ENCODE peak calls at places on chromosomes 12 and 14, in ten cellular contexts. M is epithelial cell of esophagus, N is AG10803, L is GM23338, G is endothelial cell, H is cardiac muscle cell, Z is colonic mucosa, B is mucosa of descending colon, K is heart left ventricle, Y is heart right ventricle. D is an unnamed sample.

GRCh38 chr12:53344824-53345485 is 8.8 kb upstream of the SP7 start:
- DNase-seq in B (peak), Z (peak), H (peak), M (peak), G (peak), Y (peak), L (peak), N (peak), K (peak), D (no peak)

GRCh38 chr14:90368946-90369721 is 27.7 kb upstream of the CALM1 start:
- DNase-seq in G (no peak), B (no peak), Z (peak), K (no peak), Y (no peak), H (no peak), L (no peak), N (peak), M (peak), D (no peak)

GRCh38 chr14:39251547-39251946 is 17.8 kb downstream of the MIA2 start:
- DNase-seq in Y (no peak), H (no peak), K (no peak), Z (no peak), N (no peak), G (no peak), M (no peak), L (no peak), B (no peak), D (no peak)

GRCh38 chr12:80299219-80299618 is 144.8 kb upstream of the PTPRQ start:
- DNase-seq in H (no peak), M (no peak), L (no peak), K (no peak), Z (no peak), N (no peak), Y (no peak), B (no peak), G (no peak), D (no peak)

GRCh38 chr14:32480337-32480736 is 151.2 kb downstream of the AKAP6 start:
- DNase-seq in K (no peak), B (no peak), Y (no peak), H (no peak), Z (no peak), N (peak), L (no peak), G (no peak), M (no peak), D (no peak)

GRCh38 chr12:1908758-1909157 is 9.7 kb downstream of the CACNA2D4 start:
- DNase-seq in Z (no peak), M (no peak), H (no peak), B (no peak), K (no peak), L (no peak), Y (no peak), G (no peak), N (no peak), D (no peak)

GRCh38 chr12:43758247-43758727 is 303 bp downstream of the PUS7L start:
- DNase-seq in G (peak), H (no peak), M (peak), K (peak), N (peak), Z (peak), L (peak), Y (no peak), B (peak), D (no peak)

GRCh38 chr14:81275305-81275950 is 54.7 kb upstream of the GTF2A1 start:
- DNase-seq in B (no peak), Y (peak), G (no peak), H (no peak), M (no peak), K (no peak), N (no peak), Z (no peak), L (no peak), D (no peak)

GRCh38 chr12:10563002-10563401 is 50.4 kb downstream of the MAGOHB start:
- DNase-seq in L (no peak), G (no peak), K (no peak), H (no peak), N (no peak), Y (no peak), M (no peak), B (no peak), Z (no peak), D (no peak)

GRCh38 chr12:23895792-23896218 is 53.7 kb downstream of the SOX5 start:
- DNase-seq in B (no peak), Z (no peak), K (no peak), N (no peak), Y (no peak), L (peak), H (no peak), M (peak), G (peak), D (no peak)

GRCh38 chr12:99271071-99271470 is 376.5 kb upstream of the GARIN6 start:
- DNase-seq in Y (no peak), B (no peak), N (no peak), M (peak), H (no peak), Z (no peak), G (no peak), K (no peak), L (no peak), D (no peak)

GRCh38 chr12:61916856-61917255 is 343.3 kb upstream of the USP15 start:
- DNase-seq in G (no peak), N (no peak), L (peak), B (no peak), H (no peak), Y (no peak), K (no peak), M (peak), Z (no peak), D (no peak)

GRCh38 chr12:93803408-93803807 is 126.2 kb downstream of the CRADD start:
- DNase-seq in H (no peak), B (no peak), L (no peak), Z (no peak), K (no peak), G (no peak), M (peak), N (peak), Y (no peak), D (no peak)

GRCh38 chr12:168201-168600 is 45.8 kb downstream of the SLC6A12 start:
- DNase-seq in M (no peak), B (no peak), H (no peak), L (no peak), K (no peak), G (no peak), Y (no peak), N (no peak), Z (no peak), D (no peak)

GRCh38 chr14:34931206-34931605 is 51.6 kb upstream of the SRP54 start:
- DNase-seq in M (peak), L (peak), G (no peak), N (no peak), H (no peak), Z (peak), K (no peak), B (no peak), Y (no peak), D (no peak)

GRCh38 chr12:52395761-52396434 is 10.2 kb downstream of the KRT82 start:
- DNase-seq in G (peak), L (peak), M (peak), Z (peak), N (peak), B (peak), H (no peak), Y (no peak), K (no peak), D (no peak)

GRCh38 chr12:91618281-91618680 is 435.7 kb upstream of the DCN start:
- DNase-seq in B (no peak), Z (no peak), L (no peak), M (peak), Y (no peak), K (no peak), N (no peak), H (no peak), G (no peak), D (no peak)

GRCh38 chr12:12803186-12803585 is 10.0 kb upstream of the DDX47 start:
- DNase-seq in Y (no peak), M (peak), K (peak), N (peak), Z (peak), G (no peak), H (no peak), L (peak), B (peak), D (no peak)

GRCh38 chr14:47278233-47278842 is 397.1 kb downstream of the MDGA2 start:
- DNase-seq in K (peak), Z (peak), B (peak), L (peak), H (peak), N (no peak), M (peak), Y (no peak), G (peak), D (no peak)

GRCh38 chr14:48560421-48560820 is 885.0 kb upstream of the MDGA2 start:
- DNase-seq in K (no peak), G (no peak), Z (no peak), M (no peak), Y (no peak), L (no peak), N (no peak), H (no peak), B (no peak), D (no peak)

GRCh38 chr14:101809671-101810514 is 48.4 kb downstream of the PPP2R5C start:
- DNase-seq in G (peak), Z (peak), K (peak), Y (peak), N (peak), L (peak), B (peak), M (peak), H (peak), D (no peak)

GRCh38 chr14:22370084-22370847 is 218.8 kb downstream of the DAD1 start:
- DNase-seq in N (peak), K (peak), Y (no peak), H (no peak), Z (no peak), G (no peak), L (no peak), B (no peak), M (peak), D (no peak)

GRCh38 chr14:60222820-60223219 is 26.2 kb upstream of the PPM1A start:
- DNase-seq in K (peak), H (no peak), Z (no peak), N (no peak), Y (peak), B (no peak), G (no peak), L (no peak), M (peak), D (no peak)

GRCh38 chr12:122837306-122838265 is 2.3 kb downstream of the HIP1R start:
- DNase-seq in K (no peak), N (no peak), H (no peak), Y (no peak), B (peak), M (peak), G (no peak), L (no peak), Z (peak), D (no peak)

GRCh38 chr12:7512528-7512927 is 9.0 kb upstream of the CD163 start:
- DNase-seq in B (no peak), K (no peak), N (peak), H (peak), G (no peak), M (peak), L (peak), Y (no peak), Z (no peak), D (no peak)

GRCh38 chr14:48563465-48563864 is 888.1 kb upstream of the MDGA2 start:
- DNase-seq in K (no peak), G (no peak), Y (no peak), N (no peak), Z (no peak), B (no peak), H (no peak), L (no peak), M (peak), D (no peak)

GRCh38 chr14:29926228-29926627 is 1.4 kb downstream of the PRKD1 start:
- DNase-seq in Z (no peak), H (peak), M (no peak), K (no peak), G (no peak), N (no peak), B (no peak), L (peak), Y (no peak), D (no peak)

GRCh38 chr14:106378191-106378590 is 851.8 kb downstream of the TMEM121 start:
- DNase-seq in L (no peak), M (no peak), Z (no peak), N (no peak), B (no peak), Y (no peak), H (no peak), G (no peak), K (no peak), D (no peak)

GRCh38 chr12:8544295-8544694 is 3.6 kb upstream of the CLEC4E start:
- DNase-seq in N (peak), B (no peak), K (peak), Z (peak), H (peak), G (peak), L (peak), Y (no peak), M (peak), D (no peak)

GRCh38 chr14:89367449-89368120 is 49.4 kb downstream of the FOXN3 start:
- DNase-seq in Y (no peak), M (no peak), L (no peak), N (no peak), Z (peak), B (no peak), H (no peak), K (no peak), G (no peak), D (no peak)

GRCh38 chr12:74689071-74689655 is 151.5 kb downstream of the ATXN7L3B start:
- DNase-seq in N (peak), M (peak), B (no peak), L (peak), Y (no peak), G (no peak), H (peak), K (no peak), Z (no peak), D (no peak)

GRCh38 chr12:57614178-57614947 is 3.1 kb downstream of the ARHGEF25 start:
- DNase-seq in K (peak), Z (no peak), G (no peak), L (peak), M (peak), Y (peak), H (no peak), B (no peak), N (peak), D (no peak)

GRCh38 chr14:37232907-37233481 is 35.3 kb downstream of the MIPOL1 start:
- DNase-seq in K (no peak), B (no peak), G (peak), M (peak), H (peak), L (peak), N (peak), Y (no peak), Z (no peak), D (no peak)

GRCh38 chr12:5971194-5971850 is 26.3 kb upstream of the ANO2 start:
- DNase-seq in G (no peak), Z (peak), L (no peak), N (no peak), Y (no peak), B (no peak), M (no peak), H (no peak), K (no peak), D (no peak)

GRCh38 chr14:91501951-91502930 is 7.9 kb downstream of the PPP4R3A start:
- DNase-seq in K (no peak), Y (no peak), L (no peak), B (no peak), Z (no peak), H (no peak), N (no peak), M (no peak), G (no peak), D (no peak)

GRCh38 chr14:91501348-91501747 is 8.8 kb downstream of the PPP4R3A start:
- DNase-seq in Z (no peak), H (no peak), Y (no peak), B (no peak), G (no peak), L (no peak), K (no peak), M (no peak), N (no peak), D (no peak)

GRCh38 chr14:91506226-91506625 is 3.9 kb downstream of the PPP4R3A start:
- DNase-seq in Y (no peak), N (no peak), B (no peak), Z (no peak), M (no peak), G (no peak), K (no peak), H (no peak), L (no peak), D (no peak)

GRCh38 chr14:91508105-91508504 is 2.0 kb downstream of the PPP4R3A start:
- DNase-seq in M (no peak), B (no peak), Y (no peak), N (no peak), H (no peak), K (no peak), G (no peak), Z (no peak), L (no peak), D (no peak)

DNA sequence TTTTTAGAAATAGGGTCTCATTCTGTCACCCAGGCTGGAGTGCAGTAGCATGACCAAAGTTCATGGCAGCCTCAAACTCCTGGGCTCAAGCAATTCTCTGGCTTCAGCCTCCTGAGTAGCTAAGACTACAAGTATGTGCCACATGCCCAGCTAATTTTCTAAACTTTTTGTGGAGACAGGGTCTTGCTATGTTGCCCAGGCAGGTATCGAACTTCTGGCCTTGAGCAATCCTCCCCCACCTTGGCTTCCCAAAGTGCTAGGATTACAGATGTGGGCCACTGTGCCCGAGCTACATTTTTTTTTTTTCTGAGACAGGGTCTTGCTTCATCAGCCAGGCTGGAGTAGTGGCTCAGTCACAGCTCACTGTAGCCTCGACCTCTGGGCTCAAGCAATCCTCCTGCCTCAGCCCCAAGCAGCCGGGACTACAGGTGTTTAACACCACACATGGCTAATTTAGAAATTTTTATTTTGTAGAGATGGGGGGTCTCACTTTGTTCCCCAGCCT is 7.1 kb downstream of the PPP4R3A start:
- DNase-seq in H (no peak), Z (no peak), G (no peak), Y (no peak), N (no peak), L (no peak), M (no peak), B (no peak), K (no peak), D (no peak)
- TF ChIP-seq CTCF in H (no peak), Z (no peak), G (no peak), Y (no peak), N (no peak), L (no peak), M (no peak), B (no peak), K (no peak), D (no peak)

GRCh38 chr12:24919346-24920001 is 29.4 kb downstream of the BCAT1 start:
- DNase-seq in Y (no peak), B (no peak), H (no peak), K (no peak), L (no peak), N (no peak), M (no peak), Z (no peak), G (no peak), D (no peak)
- TF ChIP-seq CTCF in Y (no peak), B (no peak), H (no peak), K (no peak), L (no peak), N (no peak), M (no peak), Z (no peak), G (no peak), D (no peak)

DNA sequence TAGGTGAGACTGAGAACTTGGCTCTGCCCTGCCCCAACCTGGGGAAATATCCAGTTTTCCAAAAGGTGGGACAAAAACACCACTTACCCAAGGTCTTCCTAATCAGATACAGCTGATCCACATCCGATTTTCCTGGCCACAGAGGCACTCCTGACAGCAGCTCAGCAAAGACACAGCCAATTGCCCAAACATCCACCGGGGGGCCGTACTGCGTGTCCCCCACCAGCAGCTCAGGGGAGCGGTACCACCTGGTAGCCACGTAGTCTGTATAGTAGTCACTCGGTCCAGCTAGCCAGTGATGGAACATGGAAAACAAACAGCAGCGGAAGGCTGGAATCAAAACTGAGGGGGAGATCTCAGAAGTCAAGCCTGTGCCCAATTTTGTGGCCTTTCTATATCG is 28.8 kb downstream of the DMAC2L start:
- DNase-seq in N (no peak), H (no peak), Y (no peak), K (no peak), G (no peak), Z (no peak), M (no peak), B (no peak), L (peak), D (no peak)
- TF ChIP-seq CTCF in N (no peak), H (no peak), Y (no peak), K (no peak), G (no peak), Z (no peak), M (no peak), B (no peak), L (peak), D (peak)

GRCh38 chr14:104993808-104994591 is 8.4 kb downstream of the CLBA1 start:
- DNase-seq in L (no peak), N (no peak), Y (no peak), M (no peak), G (no peak), K (no peak), Z (no peak), B (no peak), H (no peak), D (no peak)
- TF ChIP-seq CTCF in L (no peak), N (no peak), Y (no peak), M (no peak), G (no peak), K (no peak), Z (no peak), B (no peak), H (no peak), D (no peak)

GRCh38 chr14:68655961-68656360 is 136.9 kb downstream of the ZFP36L1 start:
- DNase-seq in Y (no peak), N (no peak), L (no peak), K (no peak), G (no peak), B (no peak), Z (no peak), H (no peak), M (no peak), D (no peak)
- TF ChIP-seq CTCF in Y (peak), N (peak), L (peak), K (peak), G (no peak), B (no peak), Z (no peak), H (no peak), M (peak), D (peak)

D was measured in chondrocyte.